ENCODE peak calls at places on chromosomes 16 and 17, in six cellular contexts. J is GM19239, F is PC-9, R is NCI-H2081, Y is foreskin fibroblast, S is body of pancreas. Q is an unnamed sample.

GRCh38 chr17:50129303-50129945 is 536 bp downstream of the SAMD14 start:
- DNase-seq in J (no peak), F (no peak), R (peak; percentile 30), Y (peak; percentile 54), S (no peak), Q (peak; percentile 31)

GRCh38 chr17:17723354-17724261 is 42.4 kb downstream of the RAI1 start:
- DNase-seq in J (peak; percentile 65), F (no peak), R (no peak), Y (peak; percentile 68), S (no peak), Q (peak; percentile 80)

GRCh38 chr16:48607056-48607825 is 2.7 kb downstream of the N4BP1 start:
- DNase-seq in J (no peak), F (peak; percentile 99), R (no peak), Y (no peak), S (peak; percentile 30), Q (peak; percentile 91)

GRCh38 chr16:5634781-5635180 is 537.2 kb upstream of the EEF2KMT start:
- DNase-seq in J (no peak), F (no peak), R (no peak), Y (no peak), S (no peak), Q (no peak)

GRCh38 chr16:84982434-84982833 is 28.9 kb downstream of the ZDHHC7 start:
- DNase-seq in J (no peak), F (no peak), R (no peak), Y (no peak), S (peak; percentile 76), Q (no peak)

GRCh38 chr16:57343131-57343731 is 15.4 kb upstream of the CCL22 start:
- DNase-seq in J (no peak), F (no peak), R (no peak), Y (no peak), S (no peak), Q (no peak)

GRCh38 chr17:9529033-9529748 is 46.4 kb downstream of the STX8 start:
- DNase-seq in J (peak; percentile 12), F (no peak), R (no peak), Y (peak; percentile 22), S (no peak), Q (peak; percentile 47)

GRCh38 chr17:64773836-64774761 is 112.0 kb upstream of the SMURF2 start:
- DNase-seq in J (no peak), F (peak; percentile 90), R (peak; percentile 89), Y (peak; percentile 53), S (peak; percentile 91), Q (peak; percentile 50)

GRCh38 chr16:1972490-1972877 is 631 bp downstream of the TBL3 start:
- DNase-seq in J (no peak), F (no peak), R (no peak), Y (peak; percentile 27), S (no peak), Q (peak; percentile 12)

GRCh38 chr16:68075980-68076379 is 9.2 kb upstream of the NFATC3 start:
- DNase-seq in J (no peak), F (no peak), R (no peak), Y (no peak), S (no peak), Q (no peak)

Q was measured in amniotic epithelial cell.